ENCODE peak calls at places on chromosomes 5 and 9, in four cellular contexts. P is H1, R is HepG2, F is GM12878. G is an unnamed sample.

GRCh38 chr9:21964925-21965385 is 29.2 kb downstream of the CDKN2A start:
- DNase-seq in P (no peak), R (no peak), F (no peak), G (no peak)

GRCh38 chr9:96139592-96140251 is 162.3 kb downstream of the HSD17B3 start:
- DNase-seq in P (no peak), R (no peak), F (no peak), G (no peak)

GRCh38 chr9:113734826-113735225 is 141.3 kb upstream of the ZNF618 start:
- DNase-seq in P (no peak), R (no peak), F (no peak), G (no peak)

GRCh38 chr9:105328296-105328695 is 83.8 kb downstream of the SLC44A1 start:
- DNase-seq in P (no peak), R (no peak), F (no peak), G (no peak)

GRCh38 chr5:89047591-89047990 is 164.6 kb upstream of the MEF2C start:
- DNase-seq in P (no peak), R (no peak), F (no peak), G (no peak)

GRCh38 chr9:84170521-84171141 is 169.9 kb downstream of the SLC28A3 start:
- DNase-seq in P (no peak), R (peak), F (no peak), G (no peak)

GRCh38 chr9:69743930-69744329 is 15.9 kb downstream of the PTAR1 start:
- DNase-seq in P (no peak), R (no peak), F (no peak), G (no peak)

GRCh38 chr9:114116061-114116747 is 17.1 kb upstream of the KIF12 start:
- DNase-seq in P (no peak), R (no peak), F (no peak), G (no peak)

GRCh38 chr5:66860199-66860975 is 264.2 kb downstream of the MAST4 start:
- DNase-seq in P (no peak), R (no peak), F (no peak), G (no peak)

GRCh38 chr5:72480836-72481235 is 26.4 kb downstream of the ZNF366 start:
- DNase-seq in P (no peak), R (no peak), F (no peak), G (no peak)

GRCh38 chr5:175383350-175383749 is 60.6 kb downstream of the DRD1 start:
- DNase-seq in P (no peak), R (no peak), F (no peak), G (no peak)

DNA sequence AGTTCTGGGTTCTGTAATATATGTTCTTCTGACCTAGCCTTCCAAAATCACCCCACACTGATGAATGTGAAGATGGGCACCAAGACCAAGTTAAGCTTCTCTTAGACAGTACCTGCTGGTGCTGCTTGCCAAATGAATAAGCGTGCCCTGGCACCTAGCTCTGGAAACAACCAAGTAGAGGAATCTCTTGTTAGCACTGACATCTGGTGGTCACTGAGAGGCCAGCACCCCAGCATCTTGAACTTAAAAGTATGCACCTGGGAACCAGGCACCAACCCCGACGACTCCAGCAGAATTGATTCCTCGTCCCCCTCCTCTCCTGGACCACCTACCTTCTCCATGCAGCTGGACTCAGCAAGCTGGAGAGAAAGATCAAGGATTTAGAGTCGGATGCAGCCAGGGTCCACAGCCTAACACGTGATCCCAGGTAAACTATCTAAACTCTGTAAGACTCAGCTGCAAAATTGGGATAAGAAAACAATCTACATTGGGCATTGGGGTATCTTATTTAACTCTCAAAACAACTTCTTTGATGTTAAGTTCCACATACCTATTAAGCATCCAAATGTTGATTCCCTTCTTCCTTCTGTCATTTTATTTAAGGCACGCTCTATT is 89.8 kb downstream of the SLC1A3 start:
- DNase-seq in P (no peak), R (peak), F (no peak), G (peak)
- TF ChIP-seq SUZ12 in P (no peak), R (no peak), F (no peak), G (no peak)

DNA sequence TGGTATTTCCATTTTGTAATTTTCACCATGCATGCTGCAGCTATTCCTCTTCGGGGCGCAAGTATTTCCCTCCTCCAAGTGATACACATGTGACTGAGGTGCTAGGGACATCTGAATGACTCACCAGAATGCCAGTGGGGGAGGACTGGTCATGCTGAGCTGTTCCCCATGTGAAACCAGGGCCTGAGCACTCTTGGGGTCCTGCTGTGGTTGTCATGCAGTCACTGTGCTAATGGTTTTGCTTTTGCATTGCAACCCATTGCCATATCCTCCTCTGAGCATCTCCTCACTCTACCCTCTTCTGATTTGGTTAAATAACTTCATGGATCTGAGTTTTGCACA is 35.2 kb downstream of the ITK start:
- DNase-seq in P (no peak), R (no peak), F (no peak), G (no peak)
- H3K4me3 ChIP-seq in P (no peak), R (no peak), F (no peak), G (no peak)

GRCh38 chr5:83220331-83220730 is 143.0 kb downstream of the XRCC4 start:
- DNase-seq in P (no peak), R (no peak), F (no peak), G (no peak)
- TF ChIP-seq SUZ12 in P (no peak), R (no peak), F (no peak), G (no peak)

GRCh38 chr5:180467028-180467427 is 27.2 kb upstream of the CNOT6 start:
- DNase-seq in P (no peak), R (no peak), F (no peak), G (no peak)
- H3K4me3 ChIP-seq in P (no peak), R (no peak), F (no peak), G (no peak)

GRCh38 chr5:73780297-73781080 is 154.5 kb downstream of the ARHGEF28 start:
- DNase-seq in P (no peak), R (no peak), F (no peak), G (no peak)

GRCh38 chr5:73786043-73786831 is 160.2 kb downstream of the ARHGEF28 start:
- DNase-seq in P (no peak), R (no peak), F (no peak), G (no peak)

GRCh38 chr5:73783823-73784222 is 157.8 kb downstream of the ARHGEF28 start:
- DNase-seq in P (no peak), R (peak), F (no peak), G (no peak)
- TF ChIP-seq SUZ12 in P (no peak), R (no peak), F (no peak), G (no peak)

GRCh38 chr9:126515873-126516505 is 97.7 kb upstream of the LMX1B start:
- DNase-seq in P (no peak), R (no peak), F (no peak), G (no peak)

GRCh38 chr9:126518763-126519162 is 95.0 kb upstream of the LMX1B start:
- DNase-seq in P (no peak), R (no peak), F (no peak), G (no peak)

GRCh38 chr9:126516561-126516935 is 97.2 kb upstream of the LMX1B start:
- DNase-seq in P (no peak), R (no peak), F (no peak), G (no peak)

GRCh38 chr9:126516936-126517750 is 96.6 kb upstream of the LMX1B start:
- DNase-seq in P (no peak), R (peak), F (no peak), G (no peak)

DNA sequence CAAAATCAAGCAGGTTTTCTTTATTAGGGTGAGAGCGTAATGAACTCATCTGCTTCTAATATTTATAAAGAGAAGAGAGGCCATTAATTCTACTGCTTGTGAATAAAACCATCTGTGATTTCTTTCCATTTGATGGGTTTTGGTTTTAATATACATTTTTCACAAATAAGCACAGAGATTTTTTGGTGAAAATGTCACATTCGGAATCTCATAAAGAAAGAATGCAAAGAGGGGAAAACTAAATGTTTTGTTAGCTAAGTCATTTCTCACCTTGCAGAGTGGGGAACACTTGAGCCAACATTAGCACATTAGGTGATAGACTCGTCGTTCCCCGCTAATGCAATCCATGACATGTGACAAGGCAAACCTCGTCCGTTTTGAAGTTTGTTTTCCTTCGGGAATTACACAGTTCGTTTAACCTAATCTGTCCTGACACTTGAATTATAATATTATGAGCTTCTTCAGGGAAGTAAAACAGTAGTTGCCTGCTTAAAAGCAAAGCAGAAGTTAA is 95.9 kb upstream of the LMX1B start:
- DNase-seq in P (no peak), R (no peak), F (no peak), G (no peak)
- H3K4me3 ChIP-seq in P (no peak), R (no peak), F (no peak), G (no peak)

GRCh38 chr5:127961006-127961763 is 122.4 kb upstream of the SLC12A2 start:
- DNase-seq in P (no peak), R (no peak), F (no peak), G (no peak)
- TF ChIP-seq SUZ12 in P (no peak), R (no peak), F (no peak), G (no peak)

DNA sequence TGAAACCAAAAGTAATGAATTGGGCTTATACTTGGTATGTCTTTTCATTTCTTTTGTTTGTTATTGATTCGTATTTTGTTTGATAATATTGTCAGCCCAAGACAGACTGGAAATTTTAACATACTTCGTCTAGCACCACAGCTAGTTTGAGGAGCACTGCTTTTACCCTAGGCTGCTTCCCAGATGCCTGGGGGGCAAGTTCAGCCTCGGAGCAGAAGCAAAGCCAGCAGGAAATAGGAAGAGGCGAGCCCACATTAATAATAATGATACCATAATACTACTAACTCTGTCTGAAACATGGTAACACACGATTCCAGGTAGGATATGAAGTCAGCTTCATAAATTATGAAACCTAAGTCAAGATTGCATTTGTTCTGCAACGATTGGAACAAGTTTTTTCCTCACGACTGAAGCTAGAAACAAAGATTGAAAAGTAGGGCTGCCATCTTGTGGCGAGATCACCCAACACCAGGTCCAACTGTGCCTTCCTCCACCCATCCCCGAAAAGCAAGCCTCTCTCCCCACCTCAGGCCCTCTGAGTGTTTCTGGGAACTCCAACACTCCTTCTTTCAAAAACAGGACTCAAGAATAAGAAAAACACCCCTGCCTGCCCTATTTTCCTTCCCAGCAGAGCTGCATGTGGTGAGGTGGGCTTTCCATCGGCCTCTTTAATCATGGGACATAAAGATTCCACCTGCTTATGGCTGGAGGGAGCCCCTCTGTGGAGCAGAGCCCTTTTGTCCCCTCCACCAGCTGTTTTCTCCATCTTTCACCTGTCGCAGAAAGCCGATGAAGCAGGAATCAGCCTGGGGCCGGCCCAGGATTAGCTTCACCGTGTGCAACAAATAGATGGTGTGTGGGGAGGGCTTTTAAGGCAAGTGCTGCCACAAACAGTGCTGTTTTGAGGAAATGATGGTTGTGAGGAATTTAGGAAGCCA is 236.3 kb downstream of the CAAP1 start:
- DNase-seq in P (peak), R (peak), F (no peak), G (peak)
- H3K4me3 ChIP-seq in P (no peak), R (no peak), F (no peak), G (no peak)

DNA sequence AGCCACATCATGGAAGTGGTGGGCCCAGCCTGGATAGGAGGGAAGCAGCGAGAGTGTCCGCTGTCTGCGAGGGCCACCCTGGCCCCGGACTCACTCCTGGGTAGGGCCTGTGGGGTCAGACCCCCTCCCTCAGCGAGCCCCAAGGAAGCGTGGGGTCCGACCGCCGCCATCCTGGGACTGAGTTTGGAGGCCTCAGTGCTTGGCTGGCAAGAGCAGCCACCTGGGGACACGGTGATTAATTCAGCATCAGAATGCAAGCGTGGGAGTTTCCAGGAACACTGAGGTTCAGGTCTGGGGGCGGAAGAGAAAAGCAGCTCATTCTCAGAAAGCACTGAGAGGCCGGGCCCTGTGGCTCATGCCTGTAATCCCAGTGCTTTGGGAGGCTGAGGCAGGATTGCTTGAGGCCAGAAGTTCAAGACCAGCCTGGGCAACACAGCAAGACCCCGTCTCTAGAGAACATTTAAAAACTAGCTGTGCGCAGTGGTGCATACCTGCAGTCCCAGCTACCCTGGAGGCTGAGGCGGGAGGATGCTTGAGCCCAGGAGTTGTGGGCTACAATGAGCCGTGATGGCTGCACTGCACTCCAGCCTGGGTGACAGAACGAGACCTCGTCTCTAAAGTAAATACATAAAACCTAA is 18.3 kb upstream of the CAMSAP1 start:
- DNase-seq in P (no peak), R (no peak), F (no peak), G (no peak)
- TF ChIP-seq SUZ12 in P (no peak), R (no peak), F (no peak), G (no peak)

G was measured in NT2/D1.